ENCODE peak calls at places on chromosomes 1 and 21, in ten cellular contexts. V is Daoy; G is HT1080; A is trophoblast cell; B is AG04450; N is KBM-7; R is LoVo; I is RCC 7860; S is GM04504; W is stimulated activated CD8-positive, alpha-beta memory T cell treated with anti-CD3 and anti-CD28 coated beads, Interleukin-15, amount 100 ng/mL, for 24 hours. T is an unnamed sample.

GRCh38 chr1:161721738-161722343 is 497 bp downstream of the FCRLB start:
- DNase-seq in V (peak; percentile 86), G (peak; percentile 97), A (peak; percentile 15), B (no peak), N (peak; percentile 63), R (no peak), I (peak; percentile 90), S (peak; percentile 91), W (no peak), T (peak; percentile 74)

GRCh38 chr1:162252209-162252608 is 124.4 kb downstream of the SPATA46 start:
- DNase-seq in V (no peak), G (no peak), A (no peak), B (no peak), N (no peak), R (no peak), I (no peak), S (no peak), W (no peak), T (no peak)

GRCh38 chr21:44817506-44817880 is 369 bp downstream of the SUMO3 start:
- DNase-seq in V (peak; percentile 95), G (peak; percentile 67), A (peak; percentile 79), B (peak; percentile 67), N (peak; percentile 80), R (peak; percentile 91), I (peak; percentile 69), S (peak; percentile 73), W (peak; percentile 88), T (peak; percentile 45)

GRCh38 chr1:41583658-41584570 is 99.4 kb upstream of the EDN2 start:
- DNase-seq in V (no peak), G (no peak), A (no peak), B (no peak), N (no peak), R (no peak), I (no peak), S (no peak), W (no peak), T (no peak)

GRCh38 chr1:11543392-11543791 is 64.4 kb downstream of the DISP3 start:
- DNase-seq in V (no peak), G (no peak), A (no peak), B (no peak), N (no peak), R (no peak), I (no peak), S (no peak), W (no peak), T (no peak)

GRCh38 chr1:58266242-58266641 is 280.3 kb downstream of the OMA1 start:
- DNase-seq in V (no peak), G (no peak), A (no peak), B (no peak), N (no peak), R (no peak), I (no peak), S (no peak), W (no peak), T (no peak)

GRCh38 chr1:62398377-62398776 is 38.5 kb upstream of the USP1 start:
- DNase-seq in V (peak; percentile 59), G (peak; percentile 67), A (no peak), B (peak; percentile 15), N (no peak), R (no peak), I (no peak), S (peak; percentile 63), W (no peak), T (peak; percentile 50)

GRCh38 chr1:79614762-79615161 is 608.2 kb upstream of the ADGRL4 start:
- DNase-seq in V (no peak), G (peak; percentile 17), A (no peak), B (no peak), N (no peak), R (no peak), I (no peak), S (no peak), W (no peak), T (no peak)

GRCh38 chr1:207752456-207753132 is 740 bp downstream of the CD46 start:
- DNase-seq in V (peak; percentile 40), G (peak; percentile 31), A (peak; percentile 60), B (no peak), N (peak; percentile 47), R (peak; percentile 38), I (no peak), S (no peak), W (peak; percentile 9), T (no peak)

GRCh38 chr1:87084247-87084836 is 169.9 kb downstream of the HS2ST1 start:
- DNase-seq in V (no peak), G (peak; percentile 4), A (no peak), B (no peak), N (peak; percentile 39), R (peak; percentile 50), I (peak; percentile 42), S (no peak), W (no peak), T (peak; percentile 8)

GRCh38 chr1:230326971-230327891 is 98.9 kb downstream of the PGBD5 start:
- DNase-seq in V (no peak), G (peak; percentile 17), A (no peak), B (no peak), N (no peak), R (no peak), I (no peak), S (no peak), W (no peak), T (no peak)

GRCh38 chr1:30982937-30983336 is 74.4 kb upstream of the SDC3 start:
- DNase-seq in V (no peak), G (no peak), A (no peak), B (no peak), N (no peak), R (no peak), I (no peak), S (no peak), W (no peak), T (no peak)

GRCh38 chr21:38312822-38313221 is 56.0 kb downstream of the KCNJ15 start:
- DNase-seq in V (no peak), G (no peak), A (no peak), B (no peak), N (no peak), R (no peak), I (no peak), S (no peak), W (no peak), T (no peak)

GRCh38 chr1:234925440-234926251 is 203.0 kb downstream of the TOMM20 start:
- DNase-seq in V (peak; percentile 95), G (peak; percentile 99), A (peak; percentile 86), B (peak; percentile 97), N (no peak), R (peak; percentile 85), I (peak; percentile 100), S (peak; percentile 98), W (no peak), T (peak; percentile 98)

GRCh38 chr1:39275836-39276507 is 71.5 kb downstream of the MACF1 start:
- DNase-seq in V (no peak), G (no peak), A (no peak), B (no peak), N (no peak), R (no peak), I (no peak), S (no peak), W (no peak), T (no peak)

GRCh38 chr1:230913496-230913895 is 45.2 kb upstream of the C1orf198 start:
- DNase-seq in V (no peak), G (peak; percentile 24), A (no peak), B (no peak), N (no peak), R (no peak), I (no peak), S (peak; percentile 48), W (no peak), T (no peak)

T was measured in AG09309.